ENCODE peak calls at places on chromosomes 1 and 21, in seven cellular contexts. J, C, B, V, P, N and S are unnamed samples.

GRCh38 chr21:14454642-14455009 is 71.7 kb upstream of the HSPA13 start:
- DNase-seq in J (no peak), C (no peak), B (no peak), V (no peak), P (no peak), N (no peak), S (peak)

GRCh38 chr1:62962794-62963776 is 179.2 kb downstream of the ATG4C start:
- DNase-seq in J (no peak), C (peak), B (peak), V (no peak), P (peak), N (peak), S (peak)

GRCh38 chr1:206951318-206952105 is 5.2 kb upstream of the PIGR start:
- DNase-seq in J (no peak), C (peak), B (no peak), V (no peak), P (no peak), N (no peak), S (no peak)

GRCh38 chr1:237613984-237614383 is 276.7 kb downstream of the ZP4 start:
- DNase-seq in J (no peak), C (no peak), B (no peak), V (no peak), P (no peak), N (no peak), S (no peak)

GRCh38 chr1:147080671-147081394 is 91.4 kb downstream of the PRKAB2 start:
- DNase-seq in J (no peak), C (no peak), B (no peak), V (no peak), P (no peak), N (no peak), S (no peak)

GRCh38 chr1:221839794-221840395 is 98.0 kb upstream of the DUSP10 start:
- DNase-seq in J (no peak), C (peak), B (no peak), V (no peak), P (peak), N (peak), S (peak)

GRCh38 chr1:4963251-4963650 is 308.8 kb downstream of the AJAP1 start:
- DNase-seq in J (no peak), C (no peak), B (no peak), V (no peak), P (no peak), N (peak), S (no peak)

GRCh38 chr1:52636701-52637695 is 4.0 kb downstream of the SHISAL2A start:
- DNase-seq in J (no peak), C (peak), B (peak), V (no peak), P (no peak), N (no peak), S (peak)

GRCh38 chr1:17559618-17560419 is 20.3 kb downstream of the ARHGEF10L start:
- DNase-seq in J (no peak), C (peak), B (no peak), V (no peak), P (no peak), N (no peak), S (no peak)

GRCh38 chr1:2583331-2583791 is 3.2 kb upstream of the PRXL2B start:
- DNase-seq in J (no peak), C (no peak), B (no peak), V (no peak), P (no peak), N (no peak), S (no peak)

GRCh38 chr1:173355281-173356031 is 121.7 kb upstream of the PRDX6 start:
- DNase-seq in J (no peak), C (no peak), B (no peak), V (no peak), P (peak), N (peak), S (peak)

GRCh38 chr1:64975740-64976139 is 9.4 kb upstream of the JAK1 start:
- DNase-seq in J (no peak), C (no peak), B (no peak), V (no peak), P (no peak), N (no peak), S (no peak)

DNA sequence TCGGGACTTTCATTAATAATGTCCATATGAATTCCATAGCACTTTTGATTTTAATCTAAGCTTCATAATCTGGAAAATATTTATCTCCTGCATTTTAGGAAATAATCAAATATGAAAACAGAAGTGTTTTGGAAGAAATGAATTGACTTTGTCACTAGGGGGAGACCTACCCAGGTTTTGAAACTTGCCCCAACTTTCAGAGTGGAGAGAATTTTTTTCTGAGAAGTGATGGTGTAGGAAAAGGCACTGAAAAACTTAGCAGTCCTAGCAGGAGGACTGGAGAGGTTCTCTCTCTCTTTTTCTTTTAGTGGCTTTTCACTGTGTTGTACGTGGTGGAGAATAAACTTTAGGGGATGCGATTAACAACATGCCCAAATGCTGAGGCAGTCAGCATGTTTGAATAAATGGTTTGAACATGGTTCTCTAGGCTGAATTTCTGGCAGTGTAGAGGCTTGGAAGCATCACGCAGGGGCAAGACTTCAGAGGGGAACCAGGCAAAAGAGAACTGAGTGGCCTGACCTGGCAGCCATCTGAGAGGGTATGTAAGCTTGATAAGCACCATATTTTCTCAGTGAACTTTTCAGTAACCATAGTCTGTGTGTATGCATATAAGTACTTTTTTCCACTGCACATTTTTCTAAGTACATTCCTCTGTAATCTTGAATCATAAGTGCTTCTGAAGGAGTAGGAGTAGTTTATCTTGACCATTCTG is 68.3 kb upstream of the NEK7 start:
- DNase-seq in J (no peak), C (no peak), B (peak), V (no peak), P (peak), N (peak), S (peak)
- TF ChIP-seq CTCF in J (peak), C (peak), B (peak), V (peak), P (peak), N (peak), S (peak)

DNA sequence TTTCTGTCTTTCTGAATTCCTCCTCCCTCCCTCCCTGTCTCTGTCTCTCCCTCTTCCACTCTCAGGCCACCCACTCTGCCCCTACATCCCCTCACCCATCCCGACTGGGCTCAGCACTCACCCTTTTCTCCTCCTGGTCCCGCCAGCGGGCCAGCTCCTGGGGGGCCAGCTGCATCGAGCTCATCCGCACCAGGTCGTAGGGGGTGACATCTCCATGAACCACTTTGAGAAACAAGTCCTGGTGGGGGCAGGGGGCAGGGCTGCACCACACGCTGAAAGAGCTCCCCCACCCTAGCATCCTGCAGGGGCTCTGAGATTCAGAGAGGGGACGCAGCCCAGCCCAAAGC is 17.8 kb downstream of the SPOCD1 start:
- DNase-seq in J (no peak), C (peak), B (no peak), V (no peak), P (no peak), N (no peak), S (no peak)
- H3K4me3 ChIP-seq in J (peak), C (no peak), B (no peak), V (peak), P (peak), N (peak), S (no peak)

GRCh38 chr1:24540906-24541710 is 14.8 kb upstream of the NCMAP start:
- DNase-seq in J (no peak), C (peak), B (no peak), V (peak), P (peak), N (peak), S (no peak)

GRCh38 chr1:24540051-24540905 is 15.6 kb upstream of the NCMAP start:
- DNase-seq in J (no peak), C (no peak), B (no peak), V (no peak), P (no peak), N (no peak), S (no peak)

GRCh38 chr1:24544239-24544638 is 11.6 kb upstream of the NCMAP start:
- DNase-seq in J (no peak), C (no peak), B (no peak), V (no peak), P (no peak), N (no peak), S (no peak)

GRCh38 chr1:24545673-24546072 is 10.2 kb upstream of the NCMAP start:
- DNase-seq in J (no peak), C (no peak), B (no peak), V (no peak), P (no peak), N (no peak), S (no peak)

DNA sequence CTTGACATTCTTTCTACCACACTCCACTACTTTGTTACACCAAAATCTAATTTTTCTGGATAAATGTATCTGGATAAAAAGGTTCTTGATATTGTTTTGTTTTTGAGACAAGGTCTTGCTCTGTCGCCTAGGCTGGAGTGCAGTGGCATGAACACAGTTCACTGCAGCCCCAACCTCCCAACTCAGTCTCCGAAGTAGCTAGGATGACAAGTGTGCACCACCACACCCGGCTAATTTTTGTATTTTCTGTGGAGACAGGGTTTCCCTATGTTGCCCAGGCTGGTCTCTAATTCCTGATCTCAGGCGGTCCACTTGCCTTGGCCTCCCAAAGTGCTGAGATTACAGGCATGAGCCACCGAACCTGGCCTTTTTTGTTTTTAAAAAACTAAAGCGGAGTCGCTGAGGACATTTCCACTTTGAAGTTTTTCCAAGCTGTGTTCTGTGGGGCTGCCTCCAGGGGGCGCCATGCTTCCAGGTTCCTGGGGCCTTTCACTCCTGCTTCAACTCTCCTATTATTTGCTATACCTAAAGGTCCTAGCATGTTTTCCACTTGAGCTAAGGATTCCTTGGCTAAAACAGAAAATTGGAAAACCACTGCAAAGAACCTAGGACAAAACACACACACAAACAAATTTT is 14.1 kb upstream of the NCMAP start:
- DNase-seq in J (no peak), C (peak), B (no peak), V (no peak), P (no peak), N (no peak), S (no peak)
- TF ChIP-seq CTCF in J (peak), C (peak), B (peak), V (peak), P (peak), N (peak), S (peak)

GRCh38 chr1:234928642-234929041 is 200.0 kb downstream of the TOMM20 start:
- DNase-seq in J (no peak), C (no peak), B (peak), V (no peak), P (no peak), N (no peak), S (no peak)

GRCh38 chr1:234929369-234929768 is 199.3 kb downstream of the TOMM20 start:
- DNase-seq in J (no peak), C (no peak), B (no peak), V (no peak), P (no peak), N (no peak), S (no peak)

GRCh38 chr1:234926574-234927311 is 201.9 kb downstream of the TOMM20 start:
- DNase-seq in J (no peak), C (no peak), B (peak), V (no peak), P (no peak), N (no peak), S (peak)

GRCh38 chr1:234927312-234927967 is 201.2 kb downstream of the TOMM20 start:
- DNase-seq in J (no peak), C (no peak), B (no peak), V (no peak), P (no peak), N (no peak), S (no peak)

DNA sequence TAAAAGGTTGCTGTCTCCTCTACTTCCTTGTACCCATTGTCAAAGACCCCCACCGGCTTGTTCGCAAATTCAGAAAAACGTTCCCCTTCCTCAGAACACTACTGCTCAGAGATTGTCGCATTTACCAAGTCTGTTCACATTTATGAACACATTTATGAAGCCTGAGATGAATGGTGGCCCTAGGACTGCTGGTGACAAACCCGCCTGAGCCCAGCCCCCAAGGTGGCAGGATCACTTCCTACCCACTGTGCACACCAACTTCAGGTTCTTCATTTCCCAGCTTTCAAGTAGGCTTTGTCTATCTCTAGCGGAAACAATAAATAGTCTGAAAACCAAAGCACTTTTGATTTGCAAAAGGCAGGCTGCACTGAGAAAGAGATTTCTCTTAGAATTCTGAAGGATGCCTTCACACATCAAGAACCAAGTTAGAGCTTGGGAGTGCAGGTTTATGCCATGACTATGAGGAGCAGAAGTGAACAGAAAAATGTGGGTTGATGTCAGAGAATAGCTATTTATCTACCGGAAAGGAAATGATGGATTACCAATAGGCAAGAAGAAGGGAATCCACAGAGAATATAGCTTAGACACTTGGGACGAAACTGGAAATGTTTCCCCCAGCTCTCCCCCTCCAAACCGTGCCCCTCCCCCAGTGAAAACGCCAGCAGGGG is 200.5 kb downstream of the TOMM20 start:
- DNase-seq in J (no peak), C (no peak), B (peak), V (no peak), P (no peak), N (peak), S (no peak)
- H3K4me3 ChIP-seq in J (no peak), C (no peak), B (no peak), V (no peak), P (no peak), N (no peak), S (no peak)

GRCh38 chr1:50271968-50272578 is 151.2 kb downstream of the DMRTA2 start:
- DNase-seq in J (no peak), C (peak), B (peak), V (no peak), P (no peak), N (no peak), S (peak)
- TF ChIP-seq CTCF in J (peak), C (peak), B (peak), V (peak), P (peak), N (peak), S (peak)

DNA sequence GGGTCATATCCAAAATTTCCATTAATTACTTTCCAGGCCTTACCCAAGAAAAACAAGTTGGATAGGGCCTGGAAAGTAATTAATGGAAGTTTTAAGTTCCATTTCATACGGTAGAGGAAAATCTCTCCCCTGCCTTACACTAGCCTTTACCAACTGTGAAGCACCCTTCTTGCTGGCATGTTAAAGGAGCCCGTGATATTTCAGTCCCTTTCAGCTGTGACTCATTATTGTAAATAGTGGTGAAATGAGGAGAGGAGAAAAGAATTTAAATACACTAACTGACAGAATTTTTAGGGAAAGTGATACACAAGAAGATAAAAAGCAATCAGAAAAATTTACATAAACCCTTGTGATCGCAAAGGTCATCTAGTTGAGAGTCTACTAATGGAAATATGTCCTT is 20.3 kb upstream of the KAZN start:
- DNase-seq in J (no peak), C (no peak), B (no peak), V (no peak), P (no peak), N (peak), S (no peak)
- H3K4me3 ChIP-seq in J (no peak), C (no peak), B (no peak), V (no peak), P (no peak), N (no peak), S (no peak)

DNA sequence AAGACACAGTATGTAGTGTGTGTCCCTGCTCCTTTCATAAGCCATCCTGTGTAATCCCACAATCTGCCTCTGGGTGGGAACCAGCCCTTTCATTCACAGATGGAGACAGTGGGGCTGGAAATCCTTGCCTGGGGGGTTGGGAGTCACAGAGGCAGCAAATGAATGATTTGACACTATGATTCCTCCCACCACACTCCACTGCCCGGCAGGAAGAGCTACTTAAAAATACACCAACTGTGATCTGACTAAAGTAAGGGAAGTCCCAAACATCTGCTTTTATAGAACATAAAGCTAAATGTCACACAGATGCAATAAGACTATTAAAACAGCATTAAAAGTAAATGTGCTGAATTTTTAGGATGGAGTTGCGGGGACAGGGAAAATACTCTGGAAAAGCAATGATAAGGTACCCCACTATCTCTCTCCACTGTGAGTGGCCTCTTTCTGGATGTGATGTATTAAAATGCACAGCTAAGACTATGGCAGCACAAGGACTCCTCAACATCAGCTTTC is 4.3 kb downstream of the PARP1 start:
- DNase-seq in J (no peak), C (no peak), B (peak), V (no peak), P (peak), N (peak), S (peak)
- TF ChIP-seq CTCF in J (no peak), C (no peak), B (peak), V (peak), P (peak), N (peak), S (peak)